ENCODE peak calls at places on chromosome 16, in eight cellular contexts. Y is AG04449; M is T-cell; P is lower lobe of right lung; F is NCI-H524; X is NCI-H187; I is fibroblast of lung; Z is stimulated activated CD4-positive, alpha-beta T cell treated with anti-CD3 and anti-CD28 coated beads, Interleukin-2, amount 100 ng/mL, for 24 hours. D is an unnamed sample.

GRCh38 chr16:57957396-57958392 is 13.2 kb downstream of the CNGB1 start:
- DNase-seq in Y (no peak), F (no peak), I (no peak), P (no peak), X (no peak), M (no peak), Z (no peak), D (no peak)

GRCh38 chr16:11047057-11047456 is 102.7 kb downstream of the CLEC16A start:
- DNase-seq in X (no peak), P (no peak), Z (no peak), M (no peak), I (peak; percentile 71), Y (peak; percentile 33), F (peak; percentile 29), D (no peak)

GRCh38 chr16:67431077-67431804 is at the start of gene HSD11B2:
- DNase-seq in I (peak; percentile 38), Y (no peak), M (no peak), F (peak; percentile 70), Z (peak; percentile 26), X (no peak), P (peak; percentile 68), D (peak; percentile 42)

GRCh38 chr16:84254080-84254479 is 14.3 kb upstream of the KCNG4 start:
- DNase-seq in X (no peak), P (no peak), Y (no peak), I (no peak), Z (no peak), F (no peak), M (no peak), D (no peak)

GRCh38 chr16:66619534-66620418 is 15.3 kb downstream of the CMTM3 start:
- DNase-seq in I (peak; percentile 86), F (peak; percentile 15), Y (no peak), P (no peak), M (no peak), X (no peak), Z (no peak), D (no peak)

GRCh38 chr16:14344945-14345344 is 273.8 kb downstream of the MRTFB start:
- DNase-seq in M (no peak), F (no peak), P (no peak), X (no peak), I (no peak), Z (no peak), Y (no peak), D (no peak)

GRCh38 chr16:27718136-27718766 is 168.3 kb downstream of the KATNIP start:
- DNase-seq in M (no peak), P (no peak), Z (no peak), X (no peak), I (no peak), F (no peak), Y (no peak), D (no peak)

GRCh38 chr16:64865037-64865696 is 256.7 kb downstream of the CDH11 start:
- DNase-seq in F (peak; percentile 44), Y (no peak), I (peak; percentile 45), X (no peak), M (no peak), Z (no peak), P (no peak), D (no peak)

GRCh38 chr16:84579936-84580335 is 37.9 kb downstream of the COTL1 start:
- DNase-seq in Y (no peak), F (no peak), Z (no peak), X (no peak), M (no peak), I (no peak), P (no peak), D (no peak)

GRCh38 chr16:2584742-2585650 is 47.2 kb downstream of the PDPK1 start:
- DNase-seq in Y (no peak), X (no peak), M (no peak), P (peak; percentile 36), F (no peak), Z (no peak), I (no peak), D (no peak)

GRCh38 chr16:90023078-90023447 is 3.8 kb upstream of the DBNDD1 start:
- DNase-seq in F (no peak), I (no peak), X (no peak), M (no peak), Y (no peak), Z (no peak), P (no peak), D (no peak)

GRCh38 chr16:58614212-58614611 is 15.4 kb downstream of the CNOT1 start:
- DNase-seq in I (no peak), Y (no peak), M (no peak), Z (no peak), X (no peak), P (no peak), F (no peak), D (no peak)

GRCh38 chr16:76579277-76579676 is 302.1 kb downstream of the CNTNAP4 start:
- DNase-seq in M (no peak), F (no peak), Z (no peak), Y (no peak), I (no peak), X (no peak), P (no peak), D (no peak)

GRCh38 chr16:88449267-88449561 is 3.9 kb upstream of the ZFPM1 start:
- DNase-seq in M (no peak), Z (no peak), F (no peak), P (no peak), X (no peak), I (no peak), Y (no peak), D (no peak)

GRCh38 chr16:84190731-84191388 is at the start of gene ADAD2:
- DNase-seq in Z (no peak), M (no peak), F (no peak), P (no peak), I (no peak), X (no peak), Y (no peak), D (no peak)

GRCh38 chr16:20747030-20747816 is 5.6 kb upstream of the THUMPD1 start:
- DNase-seq in X (no peak), Y (no peak), Z (no peak), I (no peak), F (no peak), M (no peak), P (no peak), D (no peak)